ENCODE peak calls at places on chromosome 17, in eight cellular contexts. J, L, X, C, F, R, M and W are unnamed samples.

GRCh38 chr17:44900894-44901293 is 1.6 kb upstream of the EFTUD2 start:
- DNase-seq in C (no peak), M (no peak), F (no peak), L (peak; percentile 38), J (peak; percentile 75), R (peak; percentile 74), X (no peak), W (peak; percentile 73)

GRCh38 chr17:80596760-80597608 is 52.3 kb downstream of the RPTOR start:
- DNase-seq in M (no peak), F (no peak), R (peak; percentile 75), C (no peak), J (no peak), L (no peak), X (no peak), W (peak; percentile 56)

GRCh38 chr17:71970312-71970711 is 150.5 kb upstream of the SOX9 start:
- DNase-seq in R (peak; percentile 98), J (no peak), F (no peak), M (no peak), X (no peak), L (peak; percentile 0), C (peak; percentile 36), W (peak; percentile 95)

GRCh38 chr17:17710728-17711541 is 29.7 kb downstream of the RAI1 start:
- DNase-seq in J (peak; percentile 80), X (no peak), M (peak; percentile 45), L (no peak), F (peak; percentile 81), C (peak; percentile 93), R (peak; percentile 93), W (peak; percentile 93)

GRCh38 chr17:4573682-4574081 is 10.6 kb upstream of the SMTNL2 start:
- DNase-seq in X (no peak), L (no peak), R (peak; percentile 44), F (no peak), C (no peak), J (no peak), M (no peak), W (peak; percentile 85)

GRCh38 chr17:7932949-7933348 is 943 bp downstream of the CNTROB start:
- DNase-seq in M (no peak), J (peak; percentile 51), C (peak; percentile 58), L (no peak), F (peak; percentile 32), X (no peak), R (peak; percentile 44), W (peak; percentile 74)

GRCh38 chr17:66255112-66255511 is 25.9 kb upstream of the APOH start:
- DNase-seq in F (no peak), L (peak; percentile 42), C (peak; percentile 94), X (peak; percentile 83), J (peak; percentile 78), R (peak; percentile 80), M (peak; percentile 57), W (peak; percentile 78)

GRCh38 chr17:27315322-27315721 is 21.4 kb downstream of the WSB1 start:
- DNase-seq in J (peak; percentile 78), F (no peak), C (peak; percentile 84), R (peak; percentile 53), L (peak; percentile 77), M (peak; percentile 85), X (peak; percentile 17), W (peak; percentile 94)

GRCh38 chr17:83183951-83184506 is 104.6 kb downstream of the METRNL start:
- DNase-seq in R (no peak), M (no peak), J (no peak), X (no peak), F (no peak), C (no peak), L (no peak), W (no peak)

GRCh38 chr17:61160789-61161440 is 238.7 kb upstream of the TBX2 start:
- DNase-seq in X (no peak), F (no peak), L (no peak), M (no peak), C (no peak), R (no peak), J (no peak), W (no peak)

GRCh38 chr17:32909787-32910369 is 18.1 kb upstream of the TMEM98 start:
- DNase-seq in M (peak; percentile 77), C (peak; percentile 78), L (peak; percentile 60), X (peak; percentile 42), R (peak; percentile 88), F (peak; percentile 86), J (peak; percentile 57), W (peak; percentile 83)

GRCh38 chr17:6279659-6280058 is 155.3 kb downstream of the AIPL1 start:
- DNase-seq in L (peak; percentile 13), X (no peak), M (no peak), J (no peak), C (peak; percentile 61), R (peak; percentile 77), F (no peak), W (peak; percentile 75)

GRCh38 chr17:263773-264172 is 82.3 kb upstream of the DOC2B start:
- DNase-seq in L (no peak), C (no peak), X (no peak), F (no peak), M (no peak), J (no peak), R (no peak), W (no peak)

GRCh38 chr17:78176548-78177025 is 8.2 kb downstream of the SYNGR2 start:
- DNase-seq in R (peak; percentile 74), F (no peak), C (peak; percentile 71), M (no peak), J (no peak), X (no peak), L (no peak), W (peak; percentile 61)

GRCh38 chr17:64532409-64532808 is 25.6 kb downstream of the CEP95 start:
- DNase-seq in C (no peak), J (no peak), L (no peak), M (no peak), R (no peak), X (no peak), F (no peak), W (no peak)

GRCh38 chr17:3505008-3505407 is 29.2 kb downstream of the ASPA start:
- DNase-seq in L (no peak), F (no peak), M (no peak), J (no peak), X (no peak), R (no peak), C (no peak), W (no peak)

GRCh38 chr17:78142113-78142861 is 3.9 kb upstream of the C17orf99 start:
- DNase-seq in F (no peak), X (no peak), L (peak; percentile 71), R (peak; percentile 99), M (no peak), C (peak; percentile 87), J (peak; percentile 50), W (peak; percentile 99)

GRCh38 chr17:48129981-48130380 is 22.4 kb downstream of the SNX11 start:
- DNase-seq in R (no peak), L (no peak), M (no peak), J (no peak), X (no peak), C (no peak), F (no peak), W (no peak)

GRCh38 chr17:7989781-7990655 is 12.4 kb upstream of the GUCY2D start:
- DNase-seq in C (peak; percentile 74), L (peak; percentile 21), F (no peak), X (peak; percentile 39), R (peak; percentile 74), J (peak; percentile 77), M (no peak), W (peak; percentile 84)

GRCh38 chr17:1776857-1777256 is 15.0 kb downstream of the SERPINF1 start:
- DNase-seq in X (no peak), F (no peak), M (no peak), L (no peak), R (no peak), J (no peak), C (no peak), W (no peak)

GRCh38 chr17:4806420-4806769 is 557 bp upstream of the PLD2 start:
- DNase-seq in R (no peak), X (no peak), C (no peak), F (no peak), M (no peak), J (peak; percentile 43), L (no peak), W (peak; percentile 38)

GRCh38 chr17:83064021-83064731 is 15.2 kb upstream of the METRNL start:
- DNase-seq in M (no peak), X (no peak), L (no peak), J (no peak), R (no peak), C (no peak), F (no peak), W (no peak)

GRCh38 chr17:44779211-44780025 is 20.6 kb downstream of the ADAM11 start:
- DNase-seq in J (peak; percentile 69), R (peak; percentile 73), F (no peak), X (peak; percentile 21), M (peak; percentile 42), L (peak; percentile 15), C (peak; percentile 65), W (peak; percentile 80)